ENCODE peak calls at places on chromosomes 16 and 17, in four cellular contexts. M, O, S and R are unnamed samples.

GRCh38 chr17:9958586-9959281 is 53.7 kb upstream of the RCVRN start:
- DNase-seq in O (no peak), M (no peak), S (no peak), R (no peak)

GRCh38 chr16:50402298-50402895 is 33.6 kb upstream of the BRD7 start:
- DNase-seq in M (no peak), S (no peak), O (no peak), R (no peak)

GRCh38 chr16:53429221-53429943 is 4.9 kb upstream of the RBL2 start:
- DNase-seq in S (no peak), M (peak), O (peak), R (peak)

GRCh38 chr16:88102597-88102996 is 151.4 kb downstream of the BANP start:
- DNase-seq in S (no peak), O (no peak), M (no peak), R (no peak)

GRCh38 chr16:65122724-65122973 is 786 bp upstream of the CDH11 start:
- DNase-seq in S (no peak), M (no peak), O (peak), R (no peak)

GRCh38 chr16:55189179-55189578 is 134.8 kb upstream of the IRX6 start:
- DNase-seq in S (no peak), O (peak), M (no peak), R (no peak)

GRCh38 chr16:19559242-19559910 is 3.9 kb downstream of the VPS35L start:
- DNase-seq in O (peak), S (no peak), M (peak), R (peak)

GRCh38 chr17:48729335-48730239 is 1.0 kb upstream of the HOXB13 start:
- DNase-seq in M (no peak), O (peak), S (no peak), R (peak)

GRCh38 chr17:38870259-38871165 is 654 bp downstream of the LASP1 start:
- DNase-seq in S (peak), M (no peak), O (peak), R (peak)

GRCh38 chr16:81238296-81239011 is at the start of gene BCO1:
- DNase-seq in M (peak), S (no peak), O (peak), R (peak)